ENCODE peak calls at places on chromosome 22, in eight cellular contexts. M is psoas muscle; U is endothelial cell; P is fibroblast of the aortic adventitia; D is A549; S is LoVo; B is stimulated activated CD4-positive, alpha-beta T cell treated with anti-CD3 and anti-CD28 coated beads, Interleukin-15, amount 100 ng/mL, for 24 hours; V is anterior cingulate cortex. L is an unnamed sample.

GRCh38 chr22:47605886-47606285 is 843.4 kb downstream of the TBC1D22A start:
- DNase-seq in M (no peak), U (no peak), P (no peak), D (no peak), S (no peak), B (no peak), V (no peak), L (no peak)

GRCh38 chr22:24236656-24237055 is 8.2 kb downstream of the GGT5 start:
- DNase-seq in M (no peak), U (no peak), P (no peak), D (no peak), S (no peak), B (no peak), V (no peak), L (no peak)

GRCh38 chr22:19803736-19804267 is 43.2 kb downstream of the TBX1 start:
- DNase-seq in M (no peak), U (no peak), P (no peak), D (no peak), S (no peak), B (no peak), V (no peak), L (no peak)

GRCh38 chr22:35712672-35713071 is 5.0 kb upstream of the APOL5 start:
- DNase-seq in M (no peak), U (no peak), P (no peak), D (no peak), S (no peak), B (no peak), V (no peak), L (no peak)

GRCh38 chr22:20438066-20438677 is 547 bp upstream of the SCARF2 start:
- DNase-seq in M (no peak), U (no peak), P (peak), D (no peak), S (no peak), B (no peak), V (no peak), L (no peak)

GRCh38 chr22:42324566-42324965 is 54.1 kb upstream of the TCF20 start:
- DNase-seq in M (no peak), U (no peak), P (no peak), D (no peak), S (no peak), B (no peak), V (no peak), L (no peak)

GRCh38 chr22:18063311-18063710 is 14.5 kb upstream of the PEX26 start:
- DNase-seq in M (no peak), U (no peak), P (no peak), D (no peak), S (no peak), B (no peak), V (no peak), L (no peak)

GRCh38 chr22:48884786-48885185 is 942.9 kb downstream of the BRD1 start:
- DNase-seq in M (no peak), U (no peak), P (no peak), D (no peak), S (no peak), B (no peak), V (no peak), L (no peak)

GRCh38 chr22:23781533-23781932 is 5.2 kb upstream of the SMARCB1 start:
- DNase-seq in M (peak), U (no peak), P (peak), D (peak), S (no peak), B (no peak), V (no peak), L (no peak)

GRCh38 chr22:45268167-45268957 is 16.4 kb upstream of the UPK3A start:
- DNase-seq in M (peak), U (peak), P (no peak), D (no peak), S (peak), B (no peak), V (no peak), L (no peak)

GRCh38 chr22:46297151-46297819 is 615 bp downstream of the GTSE1 start:
- DNase-seq in M (peak), U (peak), P (peak), D (no peak), S (no peak), B (peak), V (no peak), L (peak)

GRCh38 chr22:27879923-27880322 is 39.1 kb downstream of the PITPNB start:
- DNase-seq in M (no peak), U (peak), P (peak), D (peak), S (no peak), B (peak), V (no peak), L (peak)

GRCh38 chr22:33109532-33110148 is 51.5 kb upstream of the SYN3 start:
- DNase-seq in M (no peak), U (no peak), P (no peak), D (no peak), S (no peak), B (no peak), V (no peak), L (no peak)

GRCh38 chr22:20584029-20584871 is 76.8 kb downstream of the MED15 start:
- DNase-seq in M (no peak), U (no peak), P (no peak), D (no peak), S (no peak), B (no peak), V (no peak), L (no peak)

GRCh38 chr22:19103881-19104821 is 18.1 kb downstream of the DGCR2 start:
- DNase-seq in M (no peak), U (no peak), P (peak), D (no peak), S (no peak), B (no peak), V (no peak), L (no peak)

GRCh38 chr22:19565382-19565902 is 41.2 kb upstream of the CLDN5 start:
- DNase-seq in M (no peak), U (no peak), P (no peak), D (no peak), S (no peak), B (no peak), V (no peak), L (no peak)

GRCh38 chr22:39384750-39385480 is 14.7 kb upstream of the TAB1 start:
- DNase-seq in M (no peak), U (peak), P (no peak), D (peak), S (no peak), B (no peak), V (no peak), L (no peak)

GRCh38 chr22:42611076-42611475 is 3.6 kb downstream of the POLDIP3 start:
- DNase-seq in M (no peak), U (no peak), P (no peak), D (no peak), S (no peak), B (no peak), V (no peak), L (no peak)

GRCh38 chr22:47215851-47216250 is 453.4 kb downstream of the TBC1D22A start:
- DNase-seq in M (no peak), U (no peak), P (no peak), D (no peak), S (no peak), B (no peak), V (no peak), L (no peak)

GRCh38 chr22:38305481-38306448 is 11.5 kb downstream of the CSNK1E start:
- DNase-seq in M (no peak), U (no peak), P (peak), D (no peak), S (no peak), B (peak), V (no peak), L (peak)

L was measured in stimulated activated naive CD8-positive, alpha-beta T cell treated with anti-CD3 and anti-CD28 coated beads, Interleukin-15, Interleukin-2, amounts not matched to agents 100 U/mL and 50 U/mL, for 24 hours.